ENCODE peak calls at places on chromosome 18, in six cellular contexts. J, E, X, T, O and I are unnamed samples.
A peak's percentile ranks its signal among the peaks of the same experiment; 100 is the strongest.

GRCh38 chr18:63342206-63342605 is 22.6 kb upstream of the BCL2 start:
- DNase-seq in J (no peak), E (no peak), X (no peak), T (no peak), O (peak; percentile 67), I (no peak)

GRCh38 chr18:58046087-58046793 is 2.2 kb downstream of the NEDD4L start:
- DNase-seq in J (no peak), E (no peak), X (no peak), T (no peak), O (no peak), I (no peak)

GRCh38 chr18:34928068-34928753 is 113.0 kb upstream of the MAPRE2 start:
- DNase-seq in J (no peak), E (peak; percentile 21), X (no peak), T (no peak), O (no peak), I (no peak)

GRCh38 chr18:13369756-13370510 is 151.4 kb downstream of the LDLRAD4 start:
- DNase-seq in J (no peak), E (no peak), X (no peak), T (peak; percentile 87), O (peak; percentile 20), I (no peak)

GRCh38 chr18:3350566-3351527 is 88.9 kb downstream of the MYL12B start:
- DNase-seq in J (no peak), E (no peak), X (no peak), T (no peak), O (peak; percentile 53), I (no peak)

GRCh38 chr18:7926526-7926925 is 359.4 kb downstream of the PTPRM start:
- DNase-seq in J (no peak), E (no peak), X (peak; percentile 40), T (no peak), O (peak; percentile 43), I (no peak)

GRCh38 chr18:57805117-57805516 is 2.0 kb upstream of the ATP8B1 start:
- DNase-seq in J (no peak), E (no peak), X (no peak), T (no peak), O (no peak), I (no peak)

GRCh38 chr18:68826111-68826510 is 28.2 kb downstream of the CCDC102B start:
- DNase-seq in J (no peak), E (no peak), X (no peak), T (no peak), O (no peak), I (no peak)

GRCh38 chr18:31741096-31741735 is 19.5 kb downstream of the SLC25A52 start:
- DNase-seq in J (peak; percentile 16), E (peak; percentile 0), X (peak; percentile 61), T (peak; percentile 48), O (peak; percentile 62), I (no peak)

GRCh38 chr18:69916412-69916811 is 31.3 kb downstream of the CD226 start:
- DNase-seq in J (no peak), E (no peak), X (no peak), T (no peak), O (no peak), I (no peak)

GRCh38 chr18:14999085-14999975 is 251.4 kb downstream of the ANKRD30B start:
- DNase-seq in J (no peak), E (no peak), X (no peak), T (no peak), O (no peak), I (no peak)

GRCh38 chr18:26227051-26227672 is 917 bp downstream of the TAF4B start:
- DNase-seq in J (no peak), E (no peak), X (no peak), T (peak; percentile 33), O (peak; percentile 12), I (no peak)

GRCh38 chr18:54388203-54389142 is 30.8 kb downstream of the C18orf54 start:
- DNase-seq in J (peak; percentile 40), E (no peak), X (no peak), T (peak; percentile 66), O (peak; percentile 91), I (peak; percentile 41)

GRCh38 chr18:44777429-44778192 is 96.9 kb downstream of the SETBP1 start:
- DNase-seq in J (no peak), E (no peak), X (no peak), T (no peak), O (no peak), I (no peak)